ENCODE peak calls at places on chromosomes 12 and 14, in six cellular contexts. U is activated T-cell treated with anti-CD3 and anti-CD28 coated beads, Interleukin-2, amount 50 U/mL, for 48 hours; V is HuH-7; N is A549; B is HS-5; W is astrocyte. I is an unnamed sample.
A peak's percentile ranks its signal among the peaks of the same experiment; 100 is the strongest.

GRCh38 chr12:116135209-116135930 is 142.1 kb downstream of the MED13L start:
- DNase-seq in V (no peak), W (peak; percentile 73), U (no peak), N (peak; percentile 28), B (peak; percentile 57), I (peak; percentile 95)

GRCh38 chr12:124098887-124099286 is 125.9 kb downstream of the ZNF664 start:
- DNase-seq in V (no peak), N (no peak), U (no peak), B (no peak), W (no peak), I (no peak)

GRCh38 chr12:12645485-12645884 is 33.8 kb downstream of the CREBL2 start:
- DNase-seq in B (no peak), V (no peak), W (peak; percentile 14), U (peak; percentile 46), N (no peak), I (peak; percentile 6)

GRCh38 chr14:94485944-94486841 is 10.2 kb upstream of the SERPINA9 start:
- DNase-seq in W (peak; percentile 23), B (no peak), V (peak; percentile 74), U (peak; percentile 71), N (peak; percentile 63), I (peak; percentile 29)

GRCh38 chr12:30753233-30753632 is 1.5 kb downstream of the CAPRIN2 start:
- DNase-seq in V (peak; percentile 55), U (peak; percentile 42), W (peak; percentile 37), N (peak; percentile 40), B (peak; percentile 5), I (no peak)

GRCh38 chr12:4595881-4596280 is 33.9 kb downstream of the DYRK4 start:
- DNase-seq in W (no peak), V (no peak), N (no peak), U (no peak), B (no peak), I (no peak)

GRCh38 chr12:112973712-112974305 is 4.5 kb upstream of the OAS2 start:
- DNase-seq in B (no peak), W (no peak), N (no peak), U (no peak), V (no peak), I (peak; percentile 12)

GRCh38 chr12:85155791-85156190 is 119.6 kb downstream of the LRRIQ1 start:
- DNase-seq in B (no peak), W (peak; percentile 6), N (no peak), V (no peak), U (no peak), I (peak; percentile 30)

GRCh38 chr12:130041983-130042812 is 120.1 kb upstream of the FZD10 start:
- DNase-seq in W (no peak), B (no peak), U (peak; percentile 76), V (no peak), N (peak; percentile 22), I (peak; percentile 16)

GRCh38 chr12:32559434-32559833 is 119.7 kb upstream of the DNM1L start:
- DNase-seq in V (no peak), U (no peak), N (no peak), B (no peak), W (no peak), I (no peak)

GRCh38 chr14:25042362-25043299 is 7.3 kb downstream of the STXBP6 start:
- DNase-seq in U (no peak), W (peak; percentile 42), V (peak; percentile 64), N (no peak), B (peak; percentile 11), I (no peak)

I was measured in dermis microvascular lymphatic vessel endothelial cell.